ENCODE peak calls at places on chromosomes 12 and 14, in six cellular contexts. One of them, this sample, is unnamed.

GRCh38 chr12:120625557-120626419 is 14.6 kb upstream of the CABP1 start:
- DNase-seq in K562: peak; percentile 88
- DNase-seq in ovary: no peak
- DNase-seq in A549: peak; percentile 89
- DNase-seq in right atrium auricular region: no peak
- DNase-seq in thyroid gland: no peak
- DNase-seq in this sample: no peak

GRCh38 chr12:30567082-30567481 is 128.6 kb downstream of the IPO8 start:
- DNase-seq in right atrium auricular region: no peak
- DNase-seq in ovary: no peak
- DNase-seq in K562: no peak
- DNase-seq in thyroid gland: no peak
- DNase-seq in A549: no peak
- DNase-seq in this sample: no peak

GRCh38 chr14:65035049-65035448 is 48.4 kb downstream of the FNTB start:
- DNase-seq in thyroid gland: peak; percentile 19
- DNase-seq in right atrium auricular region: no peak
- DNase-seq in A549: no peak
- DNase-seq in K562: no peak
- DNase-seq in ovary: peak; percentile 56
- DNase-seq in this sample: peak; percentile 43

GRCh38 chr14:50610465-50610864 is 50.5 kb downstream of the ATL1 start:
- DNase-seq in right atrium auricular region: no peak
- DNase-seq in thyroid gland: no peak
- DNase-seq in ovary: no peak
- DNase-seq in K562: no peak
- DNase-seq in A549: no peak
- DNase-seq in this sample: no peak

GRCh38 chr14:80845877-80846276 is 95.7 kb downstream of the CEP128 start:
- DNase-seq in right atrium auricular region: no peak
- DNase-seq in A549: no peak
- DNase-seq in thyroid gland: no peak
- DNase-seq in K562: no peak
- DNase-seq in ovary: no peak
- DNase-seq in this sample: no peak

GRCh38 chr12:25110260-25110659 is 84.7 kb downstream of the DNAI7 start:
- DNase-seq in A549: no peak
- DNase-seq in K562: no peak
- DNase-seq in right atrium auricular region: no peak
- DNase-seq in ovary: no peak
- DNase-seq in thyroid gland: no peak
- DNase-seq in this sample: no peak

GRCh38 chr12:107318804-107319535 is 225.6 kb upstream of the CRY1 start:
- DNase-seq in A549: peak; percentile 66
- DNase-seq in thyroid gland: peak; percentile 37
- DNase-seq in K562: no peak
- DNase-seq in ovary: no peak
- DNase-seq in right atrium auricular region: no peak
- DNase-seq in this sample: peak; percentile 64

GRCh38 chr12:126337556-126337955 is 1272.3 kb downstream of the AACS start:
- DNase-seq in right atrium auricular region: no peak
- DNase-seq in thyroid gland: no peak
- DNase-seq in A549: no peak
- DNase-seq in ovary: no peak
- DNase-seq in K562: no peak
- DNase-seq in this sample: peak; percentile 3

GRCh38 chr14:68191567-68192321 is 372.2 kb downstream of the RAD51B start:
- DNase-seq in thyroid gland: no peak
- DNase-seq in ovary: no peak
- DNase-seq in K562: no peak
- DNase-seq in right atrium auricular region: no peak
- DNase-seq in A549: peak; percentile 99
- DNase-seq in this sample: peak; percentile 37

GRCh38 chr12:106299193-106299794 is 3.2 kb upstream of the TCP11L2 start:
- DNase-seq in ovary: no peak
- DNase-seq in K562: no peak
- DNase-seq in A549: no peak
- DNase-seq in right atrium auricular region: no peak
- DNase-seq in thyroid gland: peak; percentile 25
- DNase-seq in this sample: no peak

GRCh38 chr14:66121859-66122258 is 364.3 kb upstream of the CCDC196 start:
- DNase-seq in A549: no peak
- DNase-seq in ovary: no peak
- DNase-seq in right atrium auricular region: no peak
- DNase-seq in thyroid gland: no peak
- DNase-seq in K562: no peak
- DNase-seq in this sample: no peak

GRCh38 chr14:52033131-52033642 is 35.7 kb downstream of the NID2 start:
- DNase-seq in ovary: no peak
- DNase-seq in thyroid gland: no peak
- DNase-seq in K562: no peak
- DNase-seq in A549: no peak
- DNase-seq in right atrium auricular region: no peak
- DNase-seq in this sample: peak; percentile 47

GRCh38 chr14:75163677-75164076 is 12.7 kb downstream of the TMED10 start:
- DNase-seq in ovary: no peak
- DNase-seq in thyroid gland: no peak
- DNase-seq in right atrium auricular region: no peak
- DNase-seq in K562: no peak
- DNase-seq in A549: no peak
- DNase-seq in this sample: no peak
- H3K27ac ChIP-seq in ovary: no peak overlapping the region
- H3K27ac ChIP-seq in thyroid gland: no peak overlapping the region
- H3K27ac ChIP-seq in right atrium auricular region: no peak overlapping the region
- H3K27ac ChIP-seq in K562: no peak overlapping the region
- H3K27ac ChIP-seq in A549: no peak overlapping the region
- H3K27ac ChIP-seq in this sample: no peak overlapping the region

GRCh38 chr12:93813181-93813580 is 136.0 kb downstream of the CRADD start:
- DNase-seq in right atrium auricular region: no peak
- DNase-seq in thyroid gland: no peak
- DNase-seq in ovary: no peak
- DNase-seq in A549: no peak
- DNase-seq in K562: no peak
- DNase-seq in this sample: no peak

GRCh38 chr12:93819048-93819491 is 141.9 kb downstream of the CRADD start:
- DNase-seq in right atrium auricular region: peak; percentile 90
- DNase-seq in K562: no peak
- DNase-seq in A549: no peak
- DNase-seq in ovary: peak; percentile 87
- DNase-seq in thyroid gland: no peak
- DNase-seq in this sample: no peak

GRCh38 chr12:93818488-93819047 is 141.4 kb downstream of the CRADD start:
- DNase-seq in A549: no peak
- DNase-seq in ovary: peak; percentile 49
- DNase-seq in K562: no peak
- DNase-seq in right atrium auricular region: no peak
- DNase-seq in thyroid gland: no peak
- DNase-seq in this sample: no peak

GRCh38 chr12:93812616-93813015 is 135.4 kb downstream of the CRADD start:
- DNase-seq in ovary: no peak
- DNase-seq in thyroid gland: no peak
- DNase-seq in K562: no peak
- DNase-seq in A549: no peak
- DNase-seq in right atrium auricular region: no peak
- DNase-seq in this sample: no peak

GRCh38 chr12:93813972-93814821 is 137.0 kb downstream of the CRADD start:
- DNase-seq in right atrium auricular region: peak; percentile 94
- DNase-seq in thyroid gland: peak; percentile 80
- DNase-seq in A549: no peak
- DNase-seq in ovary: peak; percentile 87
- DNase-seq in K562: peak; percentile 40
- DNase-seq in this sample: peak; percentile 19
- TF ChIP-seq CTCF in right atrium auricular region: no peak
- TF ChIP-seq CTCF in thyroid gland: no peak
- TF ChIP-seq CTCF in A549: no peak
- TF ChIP-seq CTCF in ovary: peak; percentile 31
- TF ChIP-seq CTCF in K562: no peak
- TF ChIP-seq CTCF in this sample: peak; percentile 8

GRCh38 chr12:53252349-53252916 is 15.7 kb upstream of the ESPL1 start:
- DNase-seq in K562: no peak
- DNase-seq in right atrium auricular region: no peak
- DNase-seq in ovary: no peak
- DNase-seq in A549: no peak
- DNase-seq in thyroid gland: peak; percentile 55
- DNase-seq in this sample: peak; percentile 15

GRCh38 chr12:53251477-53252348 is 16.4 kb upstream of the ESPL1 start:
- DNase-seq in ovary: peak; percentile 73
- DNase-seq in K562: peak; percentile 85
- DNase-seq in A549: peak; percentile 83
- DNase-seq in right atrium auricular region: peak; percentile 78
- DNase-seq in thyroid gland: peak; percentile 79
- DNase-seq in this sample: peak; percentile 78

GRCh38 chr12:53254816-53255545 is 13.1 kb upstream of the ESPL1 start:
- DNase-seq in right atrium auricular region: no peak
- DNase-seq in A549: no peak
- DNase-seq in K562: no peak
- DNase-seq in thyroid gland: no peak
- DNase-seq in ovary: no peak
- DNase-seq in this sample: no peak

GRCh38 chr12:53255993-53256392 is 12.1 kb upstream of the ESPL1 start:
- DNase-seq in K562: no peak
- DNase-seq in thyroid gland: no peak
- DNase-seq in ovary: no peak
- DNase-seq in right atrium auricular region: no peak
- DNase-seq in A549: no peak
- DNase-seq in this sample: no peak

GRCh38 chr12:53253298-53253697 is 14.8 kb upstream of the ESPL1 start:
- DNase-seq in A549: no peak
- DNase-seq in right atrium auricular region: no peak
- DNase-seq in K562: no peak
- DNase-seq in ovary: no peak
- DNase-seq in thyroid gland: no peak
- DNase-seq in this sample: no peak
- H3K4me1 ChIP-seq in A549: peaks cover 16% of the 10 kb centered on the region
- H3K4me1 ChIP-seq in right atrium auricular region: peaks cover 30% of the 10 kb centered on the region
- H3K4me1 ChIP-seq in K562: peaks cover 23% of the 10 kb centered on the region
- H3K4me1 ChIP-seq in ovary: peaks cover 3% of the 10 kb centered on the region
- H3K4me1 ChIP-seq in thyroid gland: peaks cover 17% of the 10 kb centered on the region
- H3K4me1 ChIP-seq in this sample: peaks cover 15% of the 10 kb centered on the region

GRCh38 chr12:128339121-128339520 is 72.2 kb downstream of the TMEM132C start:
- DNase-seq in K562: no peak
- DNase-seq in A549: no peak
- DNase-seq in ovary: no peak
- DNase-seq in right atrium auricular region: no peak
- DNase-seq in thyroid gland: no peak
- DNase-seq in this sample: peak; percentile 31

GRCh38 chr12:128337456-128338160 is 70.6 kb downstream of the TMEM132C start:
- DNase-seq in A549: no peak
- DNase-seq in right atrium auricular region: no peak
- DNase-seq in K562: no peak
- DNase-seq in ovary: no peak
- DNase-seq in thyroid gland: no peak
- DNase-seq in this sample: no peak

GRCh38 chr12:128338344-128338743 is 71.4 kb downstream of the TMEM132C start:
- DNase-seq in right atrium auricular region: no peak
- DNase-seq in ovary: no peak
- DNase-seq in K562: no peak
- DNase-seq in thyroid gland: no peak
- DNase-seq in A549: no peak
- DNase-seq in this sample: no peak

GRCh38 chr12:128336506-128336905 is 69.5 kb downstream of the TMEM132C start:
- DNase-seq in ovary: no peak
- DNase-seq in thyroid gland: no peak
- DNase-seq in right atrium auricular region: no peak
- DNase-seq in A549: no peak
- DNase-seq in K562: no peak
- DNase-seq in this sample: no peak

GRCh38 chr12:128339669-128340068 is 72.7 kb downstream of the TMEM132C start:
- DNase-seq in A549: no peak
- DNase-seq in ovary: no peak
- DNase-seq in thyroid gland: no peak
- DNase-seq in right atrium auricular region: no peak
- DNase-seq in K562: no peak
- DNase-seq in this sample: no peak
- H3K27ac ChIP-seq in A549: no peak overlapping the region
- H3K27ac ChIP-seq in ovary: no peak overlapping the region
- H3K27ac ChIP-seq in thyroid gland: no peak overlapping the region
- H3K27ac ChIP-seq in right atrium auricular region: no peak overlapping the region
- H3K27ac ChIP-seq in K562: no peak overlapping the region
- H3K27ac ChIP-seq in this sample: no peak overlapping the region

GRCh38 chr14:63633801-63634200 is 7.9 kb downstream of the WDR89 start:
- DNase-seq in thyroid gland: no peak
- DNase-seq in A549: no peak
- DNase-seq in K562: no peak
- DNase-seq in right atrium auricular region: no peak
- DNase-seq in ovary: no peak
- DNase-seq in this sample: peak; percentile 12

DNA sequence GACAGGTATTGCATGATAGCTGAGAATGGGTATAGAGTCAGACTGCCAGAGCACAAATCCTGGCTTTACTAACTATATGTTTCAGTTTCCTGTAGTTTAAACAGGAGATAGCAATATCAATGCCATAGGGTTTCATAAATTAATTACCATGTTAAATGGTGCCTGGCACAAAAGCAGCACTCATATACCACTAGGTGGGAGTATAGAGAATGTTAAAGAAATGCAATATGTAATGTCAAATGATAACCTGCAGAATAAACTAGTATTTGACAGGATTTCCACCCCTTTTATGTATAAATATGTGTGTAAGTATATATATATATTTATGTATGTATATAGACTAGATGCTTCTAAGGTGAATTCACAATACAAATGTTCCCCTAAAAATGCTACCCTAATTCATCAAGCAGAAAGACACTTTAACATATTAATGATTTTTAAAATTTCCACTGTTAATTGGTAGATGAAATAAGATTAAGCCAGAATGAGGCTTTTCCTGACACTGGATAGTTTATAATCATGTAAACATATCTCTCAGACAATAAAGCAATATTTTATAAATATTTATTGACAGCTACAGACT is 8.6 kb downstream of the WDR89 start:
- DNase-seq in thyroid gland: no peak
- DNase-seq in right atrium auricular region: no peak
- DNase-seq in A549: peak; percentile 30
- DNase-seq in ovary: no peak
- DNase-seq in K562: peak; percentile 4
- DNase-seq in this sample: peak; percentile 43
- TF ChIP-seq CTCF in thyroid gland: peak; percentile 43
- TF ChIP-seq CTCF in right atrium auricular region: peak; percentile 14
- TF ChIP-seq CTCF in A549: peak; percentile 63
- TF ChIP-seq CTCF in ovary: peak; percentile 9
- TF ChIP-seq CTCF in K562: peak; percentile 45
- TF ChIP-seq CTCF in this sample: peak; percentile 59

DNA sequence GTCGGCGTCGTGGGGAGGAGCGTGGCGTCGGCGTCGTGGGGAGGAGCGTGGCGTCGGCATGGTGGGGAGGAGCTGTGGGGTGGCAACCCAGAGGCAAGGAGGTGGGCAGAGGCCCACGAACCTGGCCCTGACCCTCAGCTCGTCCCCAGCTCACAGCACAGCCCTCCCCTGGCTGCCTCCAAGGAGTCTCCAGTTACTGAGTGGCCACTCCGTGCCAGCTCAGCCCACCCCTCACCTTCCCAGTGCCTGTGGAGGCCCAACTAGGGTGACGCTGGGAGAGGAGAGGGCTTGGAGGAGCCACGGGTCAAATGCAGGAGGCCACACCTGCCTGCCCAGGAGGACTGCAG is 5.8 kb downstream of the ADSS1 start:
- DNase-seq in thyroid gland: no peak
- DNase-seq in A549: no peak
- DNase-seq in K562: peak; percentile 71
- DNase-seq in right atrium auricular region: no peak
- DNase-seq in ovary: no peak
- DNase-seq in this sample: no peak
- H3K4me1 ChIP-seq in thyroid gland: peaks cover 35% of the 10 kb centered on the region
- H3K4me1 ChIP-seq in A549: peaks cover 59% of the 10 kb centered on the region
- H3K4me1 ChIP-seq in K562: peaks cover 15% of the 10 kb centered on the region
- H3K4me1 ChIP-seq in right atrium auricular region: peaks cover 81% of the 10 kb centered on the region
- H3K4me1 ChIP-seq in ovary: peaks cover under 1% of the 10 kb centered on the region
- H3K4me1 ChIP-seq in this sample: no peaks in the 10 kb centered on the region